ENCODE peak calls at places on chromosomes 13 and 19, in ten cellular contexts. C is CD8-positive, alpha-beta T cell; W is activated CD8-positive, alpha-beta memory T cell treated with anti-CD3 and anti-CD28 coated beads for 4 hours; X is left kidney; R is stimulated activated CD8-positive, alpha-beta memory T cell treated with anti-CD3 and anti-CD28 coated beads, Interleukin-15, amount 100 ng/mL, for 4 hours; T is heart left ventricle; V is mesenteric fat pad; D is stimulated activated naive B cell treated with anti-CD40 and anti-IgM and Interleukin-4, amounts not matched to agents 10 μg/mL and 1 μg/mL and 100 μg/mL, for 72 hours; S is cerebellum; A is fibroblast of mammary gland. Y is an unnamed sample.

GRCh38 chr13:66443926-66444325 is 786.2 kb downstream of the PCDH9 start:
- DNase-seq in C (no peak), W (no peak), X (no peak), R (no peak), T (no peak), V (no peak), D (no peak), S (no peak), A (no peak), Y (no peak)

GRCh38 chr19:33446918-33447293 is 73.4 kb downstream of the CEBPG start:
- DNase-seq in C (no peak), W (no peak), X (no peak), R (no peak), T (peak; percentile 12), V (no peak), D (no peak), S (no peak), A (no peak), Y (no peak)

GRCh38 chr13:72141845-72142470 is 275.0 kb upstream of the DACH1 start:
- DNase-seq in C (no peak), W (no peak), X (no peak), R (no peak), T (no peak), V (no peak), D (no peak), S (no peak), A (peak; percentile 8), Y (no peak)

GRCh38 chr13:113513761-113514160 is 23.2 kb upstream of the DCUN1D2 start:
- DNase-seq in C (no peak), W (no peak), X (no peak), R (no peak), T (no peak), V (no peak), D (no peak), S (no peak), A (no peak), Y (no peak)

GRCh38 chr19:3612901-3613741 is 6.4 kb upstream of the TBXA2R start:
- DNase-seq in C (no peak), W (no peak), X (no peak), R (no peak), T (no peak), V (no peak), D (no peak), S (no peak), A (no peak), Y (no peak)

GRCh38 chr13:47829684-47830083 is 171.4 kb downstream of the SUCLA2 start:
- DNase-seq in C (no peak), W (no peak), X (no peak), R (no peak), T (no peak), V (no peak), D (no peak), S (no peak), A (peak; percentile 65), Y (no peak)

GRCh38 chr19:4730740-4731171 is 7.1 kb upstream of the DPP9 start:
- DNase-seq in C (peak; percentile 74), W (no peak), X (peak; percentile 34), R (no peak), T (no peak), V (no peak), D (peak; percentile 32), S (no peak), A (no peak), Y (no peak)

GRCh38 chr19:17831419-17831888 is 10.1 kb upstream of the INSL3 start:
- DNase-seq in C (no peak), W (no peak), X (no peak), R (no peak), T (no peak), V (no peak), D (no peak), S (no peak), A (no peak), Y (no peak)

GRCh38 chr13:39692650-39693438 is 37.4 kb downstream of the COG6 start:
- DNase-seq in C (no peak), W (no peak), X (peak; percentile 1), R (no peak), T (no peak), V (no peak), D (no peak), S (no peak), A (peak; percentile 30), Y (no peak)

GRCh38 chr19:8377598-8377997 is 12.6 kb upstream of the RAB11B start:
- DNase-seq in C (no peak), W (no peak), X (no peak), R (no peak), T (peak; percentile 11), V (no peak), D (no peak), S (no peak), A (no peak), Y (no peak)

GRCh38 chr19:43416951-43417623 is 2.4 kb downstream of the TEX101 start:
- DNase-seq in C (no peak), W (no peak), X (no peak), R (no peak), T (no peak), V (no peak), D (no peak), S (no peak), A (no peak), Y (no peak)

GRCh38 chr19:10289167-10289835 is 451 bp upstream of the ICAM5 start:
- DNase-seq in C (peak; percentile 66), W (no peak), X (peak; percentile 57), R (no peak), T (no peak), V (no peak), D (peak; percentile 65), S (no peak), A (peak; percentile 32), Y (no peak)

GRCh38 chr13:113357529-113357928 is 6.4 kb downstream of the GRTP1 start:
- DNase-seq in C (no peak), W (no peak), X (no peak), R (no peak), T (no peak), V (peak; percentile 28), D (no peak), S (no peak), A (peak; percentile 72), Y (no peak)

Y was measured in ascending aorta.